ENCODE peak calls at places on chromosomes 16 and 17, in four cellular contexts. One of them, this sample, is unnamed.

GRCh38 chr16:79163666-79164377 is 436.7 kb downstream of the MAF start:
- DNase-seq in stimulated activated CD8-positive, alpha-beta memory T cell treated with anti-CD3 and anti-CD28 coated beads, Interleukin-7, amount 100 ng/mL, for 1 hour: no peak
- DNase-seq in AG10803: no peak
- DNase-seq in endothelial cell: no peak
- DNase-seq in this sample: peak

GRCh38 chr16:69329369-69330285 is 761 bp downstream of the PDF start:
- DNase-seq in stimulated activated CD8-positive, alpha-beta memory T cell treated with anti-CD3 and anti-CD28 coated beads, Interleukin-7, amount 100 ng/mL, for 1 hour: no peak
- DNase-seq in AG10803: no peak
- DNase-seq in endothelial cell: peak
- DNase-seq in this sample: peak

GRCh38 chr17:77173104-77173503 is 32.3 kb downstream of the SEC14L1 start:
- DNase-seq in stimulated activated CD8-positive, alpha-beta memory T cell treated with anti-CD3 and anti-CD28 coated beads, Interleukin-7, amount 100 ng/mL, for 1 hour: no peak
- DNase-seq in AG10803: no peak
- DNase-seq in endothelial cell: no peak
- DNase-seq in this sample: no peak

GRCh38 chr17:57662644-57663308 is 82.3 kb downstream of the CCDC182 start:
- DNase-seq in stimulated activated CD8-positive, alpha-beta memory T cell treated with anti-CD3 and anti-CD28 coated beads, Interleukin-7, amount 100 ng/mL, for 1 hour: no peak
- DNase-seq in AG10803: peak
- DNase-seq in endothelial cell: peak
- DNase-seq in this sample: peak

GRCh38 chr17:42980274-42980765 is at the start of gene RUNDC1:
- DNase-seq in stimulated activated CD8-positive, alpha-beta memory T cell treated with anti-CD3 and anti-CD28 coated beads, Interleukin-7, amount 100 ng/mL, for 1 hour: peak
- DNase-seq in AG10803: peak
- DNase-seq in endothelial cell: peak
- DNase-seq in this sample: peak

GRCh38 chr17:39606434-39607056 is 1.2 kb downstream of the NEUROD2 start:
- DNase-seq in stimulated activated CD8-positive, alpha-beta memory T cell treated with anti-CD3 and anti-CD28 coated beads, Interleukin-7, amount 100 ng/mL, for 1 hour: no peak
- DNase-seq in AG10803: no peak
- DNase-seq in endothelial cell: no peak
- DNase-seq in this sample: no peak

GRCh38 chr16:28984619-28985135 is at the start of gene LAT:
- DNase-seq in stimulated activated CD8-positive, alpha-beta memory T cell treated with anti-CD3 and anti-CD28 coated beads, Interleukin-7, amount 100 ng/mL, for 1 hour: peak
- DNase-seq in AG10803: no peak
- DNase-seq in endothelial cell: no peak
- DNase-seq in this sample: peak

GRCh38 chr17:21252875-21253645 is at the start of gene NATD1:
- DNase-seq in stimulated activated CD8-positive, alpha-beta memory T cell treated with anti-CD3 and anti-CD28 coated beads, Interleukin-7, amount 100 ng/mL, for 1 hour: peak
- DNase-seq in AG10803: peak
- DNase-seq in endothelial cell: peak
- DNase-seq in this sample: peak

GRCh38 chr16:29644338-29644857 is 18.6 kb upstream of the SPN start:
- DNase-seq in stimulated activated CD8-positive, alpha-beta memory T cell treated with anti-CD3 and anti-CD28 coated beads, Interleukin-7, amount 100 ng/mL, for 1 hour: no peak
- DNase-seq in AG10803: no peak
- DNase-seq in endothelial cell: no peak
- DNase-seq in this sample: no peak

GRCh38 chr16:73015612-73016487 is 32.1 kb downstream of the ZFHX3 start:
- DNase-seq in stimulated activated CD8-positive, alpha-beta memory T cell treated with anti-CD3 and anti-CD28 coated beads, Interleukin-7, amount 100 ng/mL, for 1 hour: no peak
- DNase-seq in AG10803: no peak
- DNase-seq in endothelial cell: no peak
- DNase-seq in this sample: no peak

GRCh38 chr17:63537991-63538692 is 12.1 kb upstream of the DCAF7 start:
- DNase-seq in stimulated activated CD8-positive, alpha-beta memory T cell treated with anti-CD3 and anti-CD28 coated beads, Interleukin-7, amount 100 ng/mL, for 1 hour: no peak
- DNase-seq in AG10803: peak
- DNase-seq in endothelial cell: no peak
- DNase-seq in this sample: no peak

GRCh38 chr16:53285236-53285635 is 149.0 kb upstream of the RBL2 start:
- DNase-seq in stimulated activated CD8-positive, alpha-beta memory T cell treated with anti-CD3 and anti-CD28 coated beads, Interleukin-7, amount 100 ng/mL, for 1 hour: no peak
- DNase-seq in AG10803: no peak
- DNase-seq in endothelial cell: no peak
- DNase-seq in this sample: no peak

GRCh38 chr17:27975146-27976011 is 67.1 kb upstream of the NLK start:
- DNase-seq in stimulated activated CD8-positive, alpha-beta memory T cell treated with anti-CD3 and anti-CD28 coated beads, Interleukin-7, amount 100 ng/mL, for 1 hour: no peak
- DNase-seq in AG10803: no peak
- DNase-seq in endothelial cell: no peak
- DNase-seq in this sample: no peak

GRCh38 chr17:68903294-68903693 is 51.9 kb downstream of the ABCA8 start:
- DNase-seq in stimulated activated CD8-positive, alpha-beta memory T cell treated with anti-CD3 and anti-CD28 coated beads, Interleukin-7, amount 100 ng/mL, for 1 hour: no peak
- DNase-seq in AG10803: no peak
- DNase-seq in endothelial cell: no peak
- DNase-seq in this sample: no peak

GRCh38 chr17:846901-847777 is 65.0 kb downstream of the MRM3 start:
- DNase-seq in stimulated activated CD8-positive, alpha-beta memory T cell treated with anti-CD3 and anti-CD28 coated beads, Interleukin-7, amount 100 ng/mL, for 1 hour: no peak
- DNase-seq in AG10803: peak
- DNase-seq in endothelial cell: no peak
- DNase-seq in this sample: no peak